ENCODE peak calls at places on chromosomes 4 and X, in six cellular contexts. One of them, this sample, is unnamed.

GRCh38 chrX:22081475-22082092 is 49.5 kb downstream of the PHEX start:
- DNase-seq in cardiac fibroblast: peak; percentile 73
- DNase-seq in islet precursor cell: peak; percentile 69
- DNase-seq in GM20000: no peak
- DNase-seq in activated naive CD4-positive, alpha-beta T cell treated with anti-CD3 and anti-CD28 coated beads, Interleukin-2, amount 10 ng/mL, durations not matched to agents 7 days and 5 days: peak; percentile 48
- DNase-seq in DMS153: no peak
- DNase-seq in this sample: peak; percentile 81

GRCh38 chr4:40744218-40744617 is 5.5 kb upstream of the NSUN7 start:
- DNase-seq in cardiac fibroblast: no peak
- DNase-seq in islet precursor cell: no peak
- DNase-seq in GM20000: no peak
- DNase-seq in activated naive CD4-positive, alpha-beta T cell treated with anti-CD3 and anti-CD28 coated beads, Interleukin-2, amount 10 ng/mL, durations not matched to agents 7 days and 5 days: no peak
- DNase-seq in DMS153: no peak
- DNase-seq in this sample: no peak

GRCh38 chr4:38007645-38008044 is 47.4 kb downstream of the PTTG2 start:
- DNase-seq in activated naive CD4-positive, alpha-beta T cell treated with anti-CD3 and anti-CD28 coated beads, Interleukin-2, amount 10 ng/mL, durations not matched to agents 7 days and 5 days: no peak
- DNase-seq in islet precursor cell: no peak
- DNase-seq in GM20000: no peak
- DNase-seq in cardiac fibroblast: no peak
- DNase-seq in DMS153: no peak
- DNase-seq in this sample: no peak

GRCh38 chr4:93658443-93658842 is 170.1 kb upstream of the ATOH1 start:
- DNase-seq in GM20000: no peak
- DNase-seq in islet precursor cell: no peak
- DNase-seq in DMS153: no peak
- DNase-seq in activated naive CD4-positive, alpha-beta T cell treated with anti-CD3 and anti-CD28 coated beads, Interleukin-2, amount 10 ng/mL, durations not matched to agents 7 days and 5 days: no peak
- DNase-seq in cardiac fibroblast: no peak
- DNase-seq in this sample: no peak

GRCh38 chr4:154492288-154492687 is 689 bp upstream of the DCHS2 start:
- DNase-seq in islet precursor cell: no peak
- DNase-seq in activated naive CD4-positive, alpha-beta T cell treated with anti-CD3 and anti-CD28 coated beads, Interleukin-2, amount 10 ng/mL, durations not matched to agents 7 days and 5 days: no peak
- DNase-seq in DMS153: no peak
- DNase-seq in cardiac fibroblast: no peak
- DNase-seq in GM20000: no peak
- DNase-seq in this sample: no peak

GRCh38 chrX:112867570-112867969 is 26.9 kb upstream of the AMOT start:
- DNase-seq in cardiac fibroblast: no peak
- DNase-seq in activated naive CD4-positive, alpha-beta T cell treated with anti-CD3 and anti-CD28 coated beads, Interleukin-2, amount 10 ng/mL, durations not matched to agents 7 days and 5 days: no peak
- DNase-seq in DMS153: no peak
- DNase-seq in islet precursor cell: peak; percentile 88
- DNase-seq in GM20000: no peak
- DNase-seq in this sample: no peak

GRCh38 chr4:20299515-20299914 is 47.8 kb downstream of the SLIT2 start:
- DNase-seq in islet precursor cell: no peak
- DNase-seq in activated naive CD4-positive, alpha-beta T cell treated with anti-CD3 and anti-CD28 coated beads, Interleukin-2, amount 10 ng/mL, durations not matched to agents 7 days and 5 days: no peak
- DNase-seq in DMS153: no peak
- DNase-seq in GM20000: no peak
- DNase-seq in cardiac fibroblast: peak; percentile 71
- DNase-seq in this sample: no peak

GRCh38 chrX:68433155-68433980 is at the start of gene OPHN1:
- DNase-seq in cardiac fibroblast: peak; percentile 86
- DNase-seq in DMS153: no peak
- DNase-seq in GM20000: no peak
- DNase-seq in islet precursor cell: peak; percentile 89
- DNase-seq in activated naive CD4-positive, alpha-beta T cell treated with anti-CD3 and anti-CD28 coated beads, Interleukin-2, amount 10 ng/mL, durations not matched to agents 7 days and 5 days: no peak
- DNase-seq in this sample: peak; percentile 61

GRCh38 chrX:3136161-3136961 is 95.1 kb downstream of the ARSF start:
- DNase-seq in cardiac fibroblast: no peak
- DNase-seq in GM20000: no peak
- DNase-seq in islet precursor cell: no peak
- DNase-seq in activated naive CD4-positive, alpha-beta T cell treated with anti-CD3 and anti-CD28 coated beads, Interleukin-2, amount 10 ng/mL, durations not matched to agents 7 days and 5 days: no peak
- DNase-seq in DMS153: no peak
- DNase-seq in this sample: no peak

GRCh38 chr4:16264798-16265197 is 38.5 kb upstream of the TAPT1 start:
- DNase-seq in activated naive CD4-positive, alpha-beta T cell treated with anti-CD3 and anti-CD28 coated beads, Interleukin-2, amount 10 ng/mL, durations not matched to agents 7 days and 5 days: no peak
- DNase-seq in islet precursor cell: no peak
- DNase-seq in cardiac fibroblast: peak; percentile 71
- DNase-seq in GM20000: peak; percentile 57
- DNase-seq in DMS153: no peak
- DNase-seq in this sample: no peak

GRCh38 chrX:70476934-70477733 is 32.5 kb downstream of the DLG3 start:
- DNase-seq in cardiac fibroblast: peak; percentile 53
- DNase-seq in islet precursor cell: peak; percentile 87
- DNase-seq in DMS153: peak; percentile 52
- DNase-seq in GM20000: no peak
- DNase-seq in activated naive CD4-positive, alpha-beta T cell treated with anti-CD3 and anti-CD28 coated beads, Interleukin-2, amount 10 ng/mL, durations not matched to agents 7 days and 5 days: no peak
- DNase-seq in this sample: no peak

GRCh38 chrX:113962338-113962737 is 621.5 kb upstream of the HTR2C start:
- DNase-seq in islet precursor cell: no peak
- DNase-seq in activated naive CD4-positive, alpha-beta T cell treated with anti-CD3 and anti-CD28 coated beads, Interleukin-2, amount 10 ng/mL, durations not matched to agents 7 days and 5 days: no peak
- DNase-seq in GM20000: no peak
- DNase-seq in DMS153: no peak
- DNase-seq in cardiac fibroblast: no peak
- DNase-seq in this sample: no peak

GRCh38 chr4:7004331-7004730 is 38.8 kb upstream of the TADA2B start:
- DNase-seq in GM20000: no peak
- DNase-seq in cardiac fibroblast: no peak
- DNase-seq in DMS153: no peak
- DNase-seq in activated naive CD4-positive, alpha-beta T cell treated with anti-CD3 and anti-CD28 coated beads, Interleukin-2, amount 10 ng/mL, durations not matched to agents 7 days and 5 days: no peak
- DNase-seq in islet precursor cell: peak; percentile 85
- DNase-seq in this sample: peak; percentile 6

GRCh38 chr4:151681085-151681484 is 79.7 kb downstream of the GATB start:
- DNase-seq in DMS153: no peak
- DNase-seq in islet precursor cell: no peak
- DNase-seq in activated naive CD4-positive, alpha-beta T cell treated with anti-CD3 and anti-CD28 coated beads, Interleukin-2, amount 10 ng/mL, durations not matched to agents 7 days and 5 days: no peak
- DNase-seq in cardiac fibroblast: no peak
- DNase-seq in GM20000: no peak
- DNase-seq in this sample: no peak

GRCh38 chrX:134501942-134502341 is 42.0 kb downstream of the HPRT1 start:
- DNase-seq in GM20000: no peak
- DNase-seq in activated naive CD4-positive, alpha-beta T cell treated with anti-CD3 and anti-CD28 coated beads, Interleukin-2, amount 10 ng/mL, durations not matched to agents 7 days and 5 days: no peak
- DNase-seq in islet precursor cell: no peak
- DNase-seq in DMS153: no peak
- DNase-seq in cardiac fibroblast: no peak
- DNase-seq in this sample: no peak

GRCh38 chrX:70029790-70030189 is 19.9 kb downstream of the AWAT2 start:
- DNase-seq in DMS153: no peak
- DNase-seq in cardiac fibroblast: no peak
- DNase-seq in activated naive CD4-positive, alpha-beta T cell treated with anti-CD3 and anti-CD28 coated beads, Interleukin-2, amount 10 ng/mL, durations not matched to agents 7 days and 5 days: no peak
- DNase-seq in islet precursor cell: no peak
- DNase-seq in GM20000: no peak
- DNase-seq in this sample: no peak

GRCh38 chrX:135383249-135383648 is 38.5 kb upstream of the SMIM10L2A start:
- DNase-seq in GM20000: no peak
- DNase-seq in cardiac fibroblast: no peak
- DNase-seq in activated naive CD4-positive, alpha-beta T cell treated with anti-CD3 and anti-CD28 coated beads, Interleukin-2, amount 10 ng/mL, durations not matched to agents 7 days and 5 days: no peak
- DNase-seq in DMS153: no peak
- DNase-seq in islet precursor cell: no peak
- DNase-seq in this sample: no peak

GRCh38 chrX:63434665-63435064 is 83.5 kb upstream of the SPIN4 start:
- DNase-seq in islet precursor cell: peak; percentile 90
- DNase-seq in activated naive CD4-positive, alpha-beta T cell treated with anti-CD3 and anti-CD28 coated beads, Interleukin-2, amount 10 ng/mL, durations not matched to agents 7 days and 5 days: no peak
- DNase-seq in cardiac fibroblast: peak; percentile 1
- DNase-seq in DMS153: no peak
- DNase-seq in GM20000: no peak
- DNase-seq in this sample: no peak

GRCh38 chr4:101593666-101594065 is 196.9 kb upstream of the BANK1 start:
- DNase-seq in DMS153: no peak
- DNase-seq in islet precursor cell: no peak
- DNase-seq in cardiac fibroblast: no peak
- DNase-seq in GM20000: no peak
- DNase-seq in activated naive CD4-positive, alpha-beta T cell treated with anti-CD3 and anti-CD28 coated beads, Interleukin-2, amount 10 ng/mL, durations not matched to agents 7 days and 5 days: no peak
- DNase-seq in this sample: no peak

GRCh38 chrX:3142259-3143042 is 101.2 kb downstream of the ARSF start:
- DNase-seq in islet precursor cell: no peak
- DNase-seq in cardiac fibroblast: no peak
- DNase-seq in DMS153: no peak
- DNase-seq in activated naive CD4-positive, alpha-beta T cell treated with anti-CD3 and anti-CD28 coated beads, Interleukin-2, amount 10 ng/mL, durations not matched to agents 7 days and 5 days: no peak
- DNase-seq in GM20000: no peak
- DNase-seq in this sample: no peak

GRCh38 chr4:55080174-55080865 is 45.1 kb downstream of the KDR start:
- DNase-seq in cardiac fibroblast: peak; percentile 46
- DNase-seq in islet precursor cell: no peak
- DNase-seq in DMS153: no peak
- DNase-seq in GM20000: no peak
- DNase-seq in activated naive CD4-positive, alpha-beta T cell treated with anti-CD3 and anti-CD28 coated beads, Interleukin-2, amount 10 ng/mL, durations not matched to agents 7 days and 5 days: no peak
- DNase-seq in this sample: no peak

GRCh38 chrX:22634081-22634480 is 361.4 kb downstream of the CBLL2 start:
- DNase-seq in activated naive CD4-positive, alpha-beta T cell treated with anti-CD3 and anti-CD28 coated beads, Interleukin-2, amount 10 ng/mL, durations not matched to agents 7 days and 5 days: no peak
- DNase-seq in cardiac fibroblast: peak; percentile 65
- DNase-seq in GM20000: no peak
- DNase-seq in DMS153: no peak
- DNase-seq in islet precursor cell: no peak
- DNase-seq in this sample: no peak

GRCh38 chr4:149441338-149441737 is 374.3 kb downstream of the IQCM start:
- DNase-seq in GM20000: no peak
- DNase-seq in DMS153: no peak
- DNase-seq in islet precursor cell: no peak
- DNase-seq in activated naive CD4-positive, alpha-beta T cell treated with anti-CD3 and anti-CD28 coated beads, Interleukin-2, amount 10 ng/mL, durations not matched to agents 7 days and 5 days: no peak
- DNase-seq in cardiac fibroblast: peak; percentile 16
- DNase-seq in this sample: no peak

GRCh38 chrX:111181883-111182400 is 86.0 kb downstream of the PAK3 start:
- DNase-seq in GM20000: no peak
- DNase-seq in activated naive CD4-positive, alpha-beta T cell treated with anti-CD3 and anti-CD28 coated beads, Interleukin-2, amount 10 ng/mL, durations not matched to agents 7 days and 5 days: no peak
- DNase-seq in cardiac fibroblast: no peak
- DNase-seq in islet precursor cell: no peak
- DNase-seq in DMS153: peak; percentile 73
- DNase-seq in this sample: no peak

GRCh38 chr4:177907736-177908424 is 465.6 kb upstream of the AGA start:
- DNase-seq in DMS153: no peak
- DNase-seq in cardiac fibroblast: no peak
- DNase-seq in GM20000: no peak
- DNase-seq in islet precursor cell: peak; percentile 54
- DNase-seq in activated naive CD4-positive, alpha-beta T cell treated with anti-CD3 and anti-CD28 coated beads, Interleukin-2, amount 10 ng/mL, durations not matched to agents 7 days and 5 days: no peak
- DNase-seq in this sample: no peak

GRCh38 chr4:186729856-186730255 is 6.2 kb upstream of the FAT1 start:
- DNase-seq in GM20000: no peak
- DNase-seq in cardiac fibroblast: no peak
- DNase-seq in islet precursor cell: no peak
- DNase-seq in DMS153: no peak
- DNase-seq in activated naive CD4-positive, alpha-beta T cell treated with anti-CD3 and anti-CD28 coated beads, Interleukin-2, amount 10 ng/mL, durations not matched to agents 7 days and 5 days: no peak
- DNase-seq in this sample: no peak

GRCh38 chr4:3476341-3476747 is 13.2 kb downstream of the DOK7 start:
- DNase-seq in cardiac fibroblast: no peak
- DNase-seq in activated naive CD4-positive, alpha-beta T cell treated with anti-CD3 and anti-CD28 coated beads, Interleukin-2, amount 10 ng/mL, durations not matched to agents 7 days and 5 days: no peak
- DNase-seq in islet precursor cell: no peak
- DNase-seq in DMS153: no peak
- DNase-seq in GM20000: no peak
- DNase-seq in this sample: no peak

GRCh38 chrX:132489256-132490085 is 633 bp upstream of the MBNL3 start:
- DNase-seq in DMS153: peak; percentile 56
- DNase-seq in activated naive CD4-positive, alpha-beta T cell treated with anti-CD3 and anti-CD28 coated beads, Interleukin-2, amount 10 ng/mL, durations not matched to agents 7 days and 5 days: peak; percentile 65
- DNase-seq in islet precursor cell: peak; percentile 63
- DNase-seq in GM20000: peak; percentile 58
- DNase-seq in cardiac fibroblast: peak; percentile 66
- DNase-seq in this sample: peak; percentile 80

GRCh38 chr4:165402375-165402774 is 23.6 kb downstream of the CPE start:
- DNase-seq in DMS153: no peak
- DNase-seq in GM20000: no peak
- DNase-seq in islet precursor cell: no peak
- DNase-seq in activated naive CD4-positive, alpha-beta T cell treated with anti-CD3 and anti-CD28 coated beads, Interleukin-2, amount 10 ng/mL, durations not matched to agents 7 days and 5 days: no peak
- DNase-seq in cardiac fibroblast: no peak
- DNase-seq in this sample: no peak

GRCh38 chr4:38151870-38152269 is 191.7 kb downstream of the PTTG2 start:
- DNase-seq in GM20000: no peak
- DNase-seq in DMS153: no peak
- DNase-seq in activated naive CD4-positive, alpha-beta T cell treated with anti-CD3 and anti-CD28 coated beads, Interleukin-2, amount 10 ng/mL, durations not matched to agents 7 days and 5 days: no peak
- DNase-seq in islet precursor cell: no peak
- DNase-seq in cardiac fibroblast: no peak
- DNase-seq in this sample: no peak

GRCh38 chr4:48827622-48828021 is 3.3 kb upstream of the OCIAD1 start:
- DNase-seq in activated naive CD4-positive, alpha-beta T cell treated with anti-CD3 and anti-CD28 coated beads, Interleukin-2, amount 10 ng/mL, durations not matched to agents 7 days and 5 days: no peak
- DNase-seq in cardiac fibroblast: no peak
- DNase-seq in islet precursor cell: no peak
- DNase-seq in DMS153: no peak
- DNase-seq in GM20000: no peak
- DNase-seq in this sample: no peak

GRCh38 chrX:9821581-9821980 is 35.4 kb downstream of the SHROOM2 start:
- DNase-seq in cardiac fibroblast: no peak
- DNase-seq in activated naive CD4-positive, alpha-beta T cell treated with anti-CD3 and anti-CD28 coated beads, Interleukin-2, amount 10 ng/mL, durations not matched to agents 7 days and 5 days: no peak
- DNase-seq in DMS153: no peak
- DNase-seq in islet precursor cell: no peak
- DNase-seq in GM20000: no peak
- DNase-seq in this sample: no peak

GRCh38 chr4:174873931-174874330 is 44.2 kb upstream of the ADAM29 start:
- DNase-seq in DMS153: no peak
- DNase-seq in islet precursor cell: no peak
- DNase-seq in cardiac fibroblast: no peak
- DNase-seq in GM20000: peak; percentile 3
- DNase-seq in activated naive CD4-positive, alpha-beta T cell treated with anti-CD3 and anti-CD28 coated beads, Interleukin-2, amount 10 ng/mL, durations not matched to agents 7 days and 5 days: no peak
- DNase-seq in this sample: no peak

GRCh38 chr4:6474705-6475457 is 2.5 kb upstream of the PPP2R2C start:
- DNase-seq in activated naive CD4-positive, alpha-beta T cell treated with anti-CD3 and anti-CD28 coated beads, Interleukin-2, amount 10 ng/mL, durations not matched to agents 7 days and 5 days: no peak
- DNase-seq in islet precursor cell: peak; percentile 24
- DNase-seq in DMS153: no peak
- DNase-seq in GM20000: no peak
- DNase-seq in cardiac fibroblast: no peak
- DNase-seq in this sample: no peak

GRCh38 chrX:17475820-17476219 is 100.8 kb downstream of the NHS start:
- DNase-seq in activated naive CD4-positive, alpha-beta T cell treated with anti-CD3 and anti-CD28 coated beads, Interleukin-2, amount 10 ng/mL, durations not matched to agents 7 days and 5 days: no peak
- DNase-seq in GM20000: no peak
- DNase-seq in cardiac fibroblast: peak; percentile 36
- DNase-seq in islet precursor cell: no peak
- DNase-seq in DMS153: no peak
- DNase-seq in this sample: no peak

This sample was measured in activated effector memory CD4-positive, alpha-beta T cell treated with anti-CD3 and anti-CD28 coated beads, Interleukin-2, amount 50 U/mL, for 16 hours.